ENCODE peak calls at places on chromosomes 6 and 20, in ten cellular contexts. N is upper lobe of right lung, L is AG09309, I is posterior cingulate gyrus, H is NCI-H1436, G is aorta, Q is AG04450, U is lower lobe of right lung, A is heart right ventricle, C is right cardiac atrium. F is an unnamed sample.

GRCh38 chr20:44424039-44424495 is 51.6 kb upstream of the TTPAL start:
- DNase-seq in N (no peak), L (no peak), I (peak), H (no peak), G (no peak), Q (no peak), U (no peak), A (no peak), C (no peak), F (no peak)

GRCh38 chr6:150212745-150213144 is 69.9 kb downstream of the PPP1R14C start:
- DNase-seq in N (no peak), L (no peak), I (no peak), H (no peak), G (no peak), Q (no peak), U (no peak), A (no peak), C (no peak), F (no peak)

GRCh38 chr6:145199961-145200360 is 535.4 kb downstream of the EPM2A start:
- DNase-seq in N (no peak), L (peak), I (no peak), H (no peak), G (no peak), Q (no peak), U (no peak), A (no peak), C (no peak), F (no peak)

GRCh38 chr6:112018619-112019416 is 35.1 kb upstream of the CCN6 start:
- DNase-seq in N (no peak), L (peak), I (no peak), H (no peak), G (peak), Q (no peak), U (no peak), A (peak), C (peak), F (peak)

GRCh38 chr6:7727951-7728854 is 2.3 kb downstream of the BMP6 start:
- DNase-seq in N (peak), L (no peak), I (peak), H (no peak), G (peak), Q (no peak), U (peak), A (no peak), C (peak), F (no peak)

GRCh38 chr6:115891111-115891669 is 169.5 kb downstream of the FRK start:
- DNase-seq in N (no peak), L (peak), I (no peak), H (no peak), G (no peak), Q (no peak), U (no peak), A (no peak), C (no peak), F (no peak)

GRCh38 chr6:135210632-135211305 is 29.7 kb downstream of the MYB start:
- DNase-seq in N (no peak), L (no peak), I (no peak), H (no peak), G (no peak), Q (no peak), U (no peak), A (no peak), C (no peak), F (no peak)

GRCh38 chr20:24842591-24843442 is 106.3 kb upstream of the CST7 start:
- DNase-seq in N (no peak), L (no peak), I (no peak), H (no peak), G (no peak), Q (no peak), U (no peak), A (no peak), C (no peak), F (no peak)

GRCh38 chr6:24621626-24622360 is 24.2 kb downstream of the KIAA0319 start:
- DNase-seq in N (no peak), L (no peak), I (no peak), H (no peak), G (no peak), Q (no peak), U (no peak), A (no peak), C (no peak), F (no peak)

GRCh38 chr6:140051521-140052455 is 677.3 kb upstream of the CITED2 start:
- DNase-seq in N (no peak), L (peak), I (no peak), H (peak), G (no peak), Q (peak), U (no peak), A (no peak), C (no peak), F (no peak)

GRCh38 chr6:90216081-90216977 is 80.3 kb downstream of the BACH2 start:
- DNase-seq in N (no peak), L (no peak), I (no peak), H (no peak), G (peak), Q (no peak), U (peak), A (no peak), C (peak), F (no peak)

GRCh38 chr6:132087391-132087790 is 136.2 kb upstream of the CCN2 start:
- DNase-seq in N (no peak), L (no peak), I (no peak), H (no peak), G (no peak), Q (no peak), U (no peak), A (no peak), C (no peak), F (no peak)

GRCh38 chr20:18737140-18737539 is 76.4 kb upstream of the SCP2D1 start:
- DNase-seq in N (no peak), L (no peak), I (no peak), H (no peak), G (no peak), Q (no peak), U (no peak), A (no peak), C (no peak), F (no peak)

GRCh38 chr6:120211955-120212792 is 862.6 kb upstream of the MAN1A1 start:
- DNase-seq in N (no peak), L (no peak), I (no peak), H (no peak), G (no peak), Q (no peak), U (no peak), A (no peak), C (no peak), F (no peak)

GRCh38 chr6:122651604-122652003 is 41.4 kb downstream of the PKIB start:
- DNase-seq in N (no peak), L (no peak), I (no peak), H (no peak), G (no peak), Q (no peak), U (no peak), A (no peak), C (no peak), F (no peak)

GRCh38 chr20:36331182-36331581 is 25.0 kb downstream of the DLGAP4 start:
- DNase-seq in N (no peak), L (no peak), I (peak), H (no peak), G (peak), Q (no peak), U (no peak), A (no peak), C (peak), F (no peak)

GRCh38 chr20:62052336-62052841 is 13.3 kb downstream of the TAF4 start:
- DNase-seq in N (peak), L (no peak), I (peak), H (no peak), G (no peak), Q (no peak), U (peak), A (no peak), C (no peak), F (no peak)

GRCh38 chr20:25278636-25279361 is 30.9 kb downstream of the PYGB start:
- DNase-seq in N (peak), L (no peak), I (peak), H (no peak), G (peak), Q (no peak), U (peak), A (no peak), C (peak), F (peak)

GRCh38 chr20:13800728-13801134 is 15.9 kb downstream of the NDUFAF5 start:
- DNase-seq in N (peak), L (peak), I (peak), H (peak), G (peak), Q (peak), U (peak), A (peak), C (peak), F (peak)

GRCh38 chr20:19880256-19881079 is 122.4 kb downstream of the RIN2 start:
- DNase-seq in N (no peak), L (peak), I (no peak), H (no peak), G (no peak), Q (peak), U (no peak), A (no peak), C (no peak), F (no peak)

GRCh38 chr20:50930139-50931047 is 844 bp downstream of the ADNP start:
- DNase-seq in N (peak), L (no peak), I (peak), H (no peak), G (peak), Q (no peak), U (peak), A (peak), C (peak), F (peak)

GRCh38 chr20:32474967-32475819 is 109.9 kb downstream of the NOL4L start:
- DNase-seq in N (peak), L (peak), I (peak), H (no peak), G (peak), Q (peak), U (peak), A (peak), C (peak), F (peak)

GRCh38 chr6:21942910-21943309 is 349.4 kb downstream of the SOX4 start:
- DNase-seq in N (no peak), L (no peak), I (no peak), H (no peak), G (no peak), Q (no peak), U (no peak), A (no peak), C (no peak), F (no peak)

F was measured in Right ventricle myocardium inferior.